ENCODE peak calls at places on chromosomes 13 and 19, in four cellular contexts. One of them, this sample, is unnamed.

GRCh38 chr19:4373601-4374441 is 26.5 kb downstream of the SH3GL1 start:
- DNase-seq in pancreas: no peak
- DNase-seq in uterus: peak
- DNase-seq in left ventricle myocardium inferior: peak
- DNase-seq in this sample: no peak

GRCh38 chr19:39846678-39847486 is 703 bp upstream of the FBL start:
- DNase-seq in pancreas: no peak
- DNase-seq in uterus: no peak
- DNase-seq in left ventricle myocardium inferior: no peak
- DNase-seq in this sample: no peak

GRCh38 chr13:76856141-76856571 is 30.0 kb downstream of the KCTD12 start:
- DNase-seq in pancreas: no peak
- DNase-seq in uterus: no peak
- DNase-seq in left ventricle myocardium inferior: no peak
- DNase-seq in this sample: peak

GRCh38 chr13:49927755-49928154 is 8.4 kb downstream of the SPRYD7 start:
- DNase-seq in pancreas: no peak
- DNase-seq in uterus: no peak
- DNase-seq in left ventricle myocardium inferior: no peak
- DNase-seq in this sample: no peak

GRCh38 chr13:79481685-79482052 is 714 bp downstream of the NDFIP2 start:
- DNase-seq in pancreas: no peak
- DNase-seq in uterus: no peak
- DNase-seq in left ventricle myocardium inferior: no peak
- DNase-seq in this sample: no peak

GRCh38 chr19:55642153-55643002 is 1.1 kb upstream of the ZNF581 start:
- DNase-seq in pancreas: no peak
- DNase-seq in uterus: no peak
- DNase-seq in left ventricle myocardium inferior: no peak
- DNase-seq in this sample: peak

GRCh38 chr19:58218899-58219298 is 9.8 kb upstream of the ZNF544 start:
- DNase-seq in pancreas: no peak
- DNase-seq in uterus: no peak
- DNase-seq in left ventricle myocardium inferior: no peak
- DNase-seq in this sample: peak

GRCh38 chr19:39054091-39054470 is 21.7 kb upstream of the FBXO27 start:
- DNase-seq in pancreas: no peak
- DNase-seq in uterus: no peak
- DNase-seq in left ventricle myocardium inferior: no peak
- DNase-seq in this sample: no peak

GRCh38 chr13:43769552-43769951 is 17.2 kb downstream of the ENOX1 start:
- DNase-seq in pancreas: no peak
- DNase-seq in uterus: no peak
- DNase-seq in left ventricle myocardium inferior: no peak
- DNase-seq in this sample: no peak

GRCh38 chr19:17797397-17798201 is 2.7 kb downstream of the B3GNT3 start:
- DNase-seq in pancreas: no peak
- DNase-seq in uterus: no peak
- DNase-seq in left ventricle myocardium inferior: no peak
- DNase-seq in this sample: no peak

GRCh38 chr13:31755803-31756212 is 16.5 kb downstream of the RXFP2 start:
- DNase-seq in pancreas: no peak
- DNase-seq in uterus: no peak
- DNase-seq in left ventricle myocardium inferior: no peak
- DNase-seq in this sample: no peak

GRCh38 chr13:33296793-33297425 is 11.4 kb upstream of the STARD13 start:
- DNase-seq in pancreas: no peak
- DNase-seq in uterus: no peak
- DNase-seq in left ventricle myocardium inferior: no peak
- DNase-seq in this sample: no peak

GRCh38 chr19:48868196-48868886 is at the start of gene PLEKHA4:
- DNase-seq in pancreas: peak
- DNase-seq in uterus: peak
- DNase-seq in left ventricle myocardium inferior: peak
- DNase-seq in this sample: peak

GRCh38 chr13:69935043-69935442 is 172.6 kb upstream of the ATXN8OS start:
- DNase-seq in pancreas: no peak
- DNase-seq in uterus: no peak
- DNase-seq in left ventricle myocardium inferior: no peak
- DNase-seq in this sample: peak

GRCh38 chr19:57171551-57172081 is 4.3 kb upstream of the DUXA start:
- DNase-seq in pancreas: peak
- DNase-seq in uterus: peak
- DNase-seq in left ventricle myocardium inferior: peak
- DNase-seq in this sample: peak

GRCh38 chr19:43765109-43765876 is 10.5 kb upstream of the SMG9 start:
- DNase-seq in pancreas: no peak
- DNase-seq in uterus: peak
- DNase-seq in left ventricle myocardium inferior: no peak
- DNase-seq in this sample: peak

GRCh38 chr13:91579320-91579719 is 180.9 kb downstream of the GPC5 start:
- DNase-seq in pancreas: no peak
- DNase-seq in uterus: no peak
- DNase-seq in left ventricle myocardium inferior: no peak
- DNase-seq in this sample: no peak

GRCh38 chr19:45772130-45772880 is 3.3 kb upstream of the SIX5 start:
- DNase-seq in pancreas: peak
- DNase-seq in uterus: no peak
- DNase-seq in left ventricle myocardium inferior: no peak
- DNase-seq in this sample: no peak

GRCh38 chr13:24304620-24305019 is 4.8 kb upstream of the C1QTNF9 start:
- DNase-seq in pancreas: no peak
- DNase-seq in uterus: no peak
- DNase-seq in left ventricle myocardium inferior: no peak
- DNase-seq in this sample: no peak

GRCh38 chr19:16325161-16325527 is 518 bp downstream of the KLF2 start:
- DNase-seq in pancreas: peak
- DNase-seq in uterus: peak
- DNase-seq in left ventricle myocardium inferior: peak
- DNase-seq in this sample: no peak

GRCh38 chr13:76383671-76384461 is 502.3 kb downstream of the KCTD12 start:
- DNase-seq in pancreas: no peak
- DNase-seq in uterus: no peak
- DNase-seq in left ventricle myocardium inferior: no peak
- DNase-seq in this sample: no peak

GRCh38 chr19:22545751-22546150 is 88.4 kb upstream of the ZNF492 start:
- DNase-seq in pancreas: peak
- DNase-seq in uterus: peak
- DNase-seq in left ventricle myocardium inferior: peak
- DNase-seq in this sample: peak

GRCh38 chr13:24500977-24501376 is 11.6 kb downstream of the PARP4 start:
- DNase-seq in pancreas: no peak
- DNase-seq in uterus: no peak
- DNase-seq in left ventricle myocardium inferior: no peak
- DNase-seq in this sample: no peak

GRCh38 chr13:54536112-54536511 is 1507.5 kb downstream of the OLFM4 start:
- DNase-seq in pancreas: no peak
- DNase-seq in uterus: no peak
- DNase-seq in left ventricle myocardium inferior: no peak
- DNase-seq in this sample: peak

GRCh38 chr13:113930711-113931637 is 42.9 kb downstream of the C13orf46 start:
- DNase-seq in pancreas: peak
- DNase-seq in uterus: peak
- DNase-seq in left ventricle myocardium inferior: no peak
- DNase-seq in this sample: no peak

GRCh38 chr19:14434543-14435319 is 1.6 kb downstream of the PKN1 start:
- DNase-seq in pancreas: no peak
- DNase-seq in uterus: peak
- DNase-seq in left ventricle myocardium inferior: peak
- DNase-seq in this sample: no peak
- H3K4me3 ChIP-seq in pancreas: no peak
- H3K4me3 ChIP-seq in uterus: peak
- H3K4me3 ChIP-seq in left ventricle myocardium inferior: peak
- H3K4me3 ChIP-seq in this sample: peak

GRCh38 chr13:29849071-29849541 is 1.3 kb downstream of the UBL3 start:
- DNase-seq in pancreas: no peak
- DNase-seq in uterus: no peak
- DNase-seq in left ventricle myocardium inferior: no peak
- DNase-seq in this sample: peak

GRCh38 chr13:29844441-29844840 is 6.0 kb downstream of the UBL3 start:
- DNase-seq in pancreas: no peak
- DNase-seq in uterus: no peak
- DNase-seq in left ventricle myocardium inferior: no peak
- DNase-seq in this sample: no peak

GRCh38 chr13:29847501-29847983 is 2.9 kb downstream of the UBL3 start:
- DNase-seq in pancreas: no peak
- DNase-seq in uterus: no peak
- DNase-seq in left ventricle myocardium inferior: no peak
- DNase-seq in this sample: peak

GRCh38 chr13:29845440-29846056 is 4.9 kb downstream of the UBL3 start:
- DNase-seq in pancreas: no peak
- DNase-seq in uterus: no peak
- DNase-seq in left ventricle myocardium inferior: no peak
- DNase-seq in this sample: peak

DNA sequence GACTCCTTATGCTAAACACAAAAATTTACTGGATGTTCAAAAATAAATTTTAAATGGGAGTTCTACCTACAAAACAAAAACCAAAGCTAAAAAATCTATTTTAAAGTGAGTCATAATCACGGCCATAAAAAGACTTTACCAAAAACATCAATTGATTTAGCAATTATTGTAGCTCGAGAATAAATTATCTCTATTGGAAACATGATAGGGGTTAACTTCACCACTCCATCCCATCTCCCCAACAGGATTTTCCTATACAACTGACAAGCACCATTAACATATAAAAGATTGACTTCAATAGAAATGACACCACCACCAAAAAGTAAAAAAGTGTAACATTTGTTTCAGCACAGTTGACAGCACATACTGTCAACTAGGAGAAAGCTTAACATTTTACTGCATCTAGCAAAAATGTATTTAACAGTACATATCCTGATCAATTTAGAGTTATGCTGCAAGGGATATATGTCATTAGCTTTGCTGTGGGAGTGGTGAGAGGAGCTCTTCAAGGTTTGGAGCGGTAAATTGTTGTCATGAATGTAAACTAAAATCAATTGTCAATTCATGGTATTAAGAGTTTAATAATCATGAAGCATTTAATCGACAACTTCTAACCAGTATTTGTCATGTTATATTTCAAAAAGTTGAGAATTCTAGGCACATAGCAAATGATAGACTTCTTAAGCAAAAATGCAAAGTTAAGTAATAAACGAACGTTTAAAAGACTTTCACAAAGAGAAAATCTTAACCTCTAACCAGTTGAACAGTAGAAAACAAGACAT is 3.8 kb downstream of the UBL3 start:
- DNase-seq in pancreas: no peak
- DNase-seq in uterus: no peak
- DNase-seq in left ventricle myocardium inferior: no peak
- DNase-seq in this sample: no peak
- H3K27ac ChIP-seq in pancreas: no peak
- H3K27ac ChIP-seq in uterus: peak
- H3K27ac ChIP-seq in left ventricle myocardium inferior: peak
- H3K27ac ChIP-seq in this sample: no peak

GRCh38 chr19:47444388-47444821 is 25.1 kb upstream of the MEIS3 start:
- DNase-seq in pancreas: no peak
- DNase-seq in uterus: no peak
- DNase-seq in left ventricle myocardium inferior: no peak
- DNase-seq in this sample: peak

GRCh38 chr19:47445937-47446402 is 25.7 kb downstream of the SLC8A2 start:
- DNase-seq in pancreas: peak
- DNase-seq in uterus: peak
- DNase-seq in left ventricle myocardium inferior: no peak
- DNase-seq in this sample: peak

GRCh38 chr19:47447470-47448359 is 24.0 kb downstream of the SLC8A2 start:
- DNase-seq in pancreas: peak
- DNase-seq in uterus: no peak
- DNase-seq in left ventricle myocardium inferior: peak
- DNase-seq in this sample: peak

GRCh38 chr19:47446534-47447469 is 24.9 kb downstream of the SLC8A2 start:
- DNase-seq in pancreas: no peak
- DNase-seq in uterus: peak
- DNase-seq in left ventricle myocardium inferior: no peak
- DNase-seq in this sample: peak

DNA sequence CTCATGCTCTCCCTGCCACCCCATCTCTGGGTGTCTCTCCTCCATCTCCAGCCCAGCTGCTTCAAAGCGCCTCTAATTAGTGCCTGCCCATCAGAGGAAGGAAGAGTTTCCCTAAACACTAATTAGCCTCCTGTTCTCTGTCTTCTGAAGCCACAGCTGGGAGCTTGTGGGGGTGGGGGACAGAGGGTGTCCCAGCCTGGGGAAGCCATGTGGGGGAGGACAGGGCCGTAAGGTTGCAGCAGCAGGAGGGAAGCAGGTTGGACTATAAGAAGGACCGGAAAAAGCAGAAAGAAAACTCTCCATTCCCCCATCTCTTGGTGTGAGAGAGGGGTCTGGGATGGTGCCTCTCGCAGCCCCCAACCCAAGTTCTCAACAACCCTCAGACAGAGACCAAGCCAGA is 26.2 kb downstream of the SLC8A2 start:
- DNase-seq in pancreas: no peak
- DNase-seq in uterus: no peak
- DNase-seq in left ventricle myocardium inferior: no peak
- DNase-seq in this sample: no peak
- H3K4me3 ChIP-seq in pancreas: no peak
- H3K4me3 ChIP-seq in uterus: no peak
- H3K4me3 ChIP-seq in left ventricle myocardium inferior: no peak
- H3K4me3 ChIP-seq in this sample: peak

GRCh38 chr13:28559636-28560259 is 64.8 kb upstream of the FLT1 start:
- DNase-seq in pancreas: no peak
- DNase-seq in uterus: no peak
- DNase-seq in left ventricle myocardium inferior: no peak
- DNase-seq in this sample: no peak

GRCh38 chr13:28558567-28558966 is 63.6 kb upstream of the FLT1 start:
- DNase-seq in pancreas: no peak
- DNase-seq in uterus: no peak
- DNase-seq in left ventricle myocardium inferior: peak
- DNase-seq in this sample: no peak

GRCh38 chr13:28558126-28558525 is 63.2 kb upstream of the FLT1 start:
- DNase-seq in pancreas: no peak
- DNase-seq in uterus: no peak
- DNase-seq in left ventricle myocardium inferior: no peak
- DNase-seq in this sample: peak

GRCh38 chr13:28560612-28561011 is 65.7 kb upstream of the FLT1 start:
- DNase-seq in pancreas: no peak
- DNase-seq in uterus: no peak
- DNase-seq in left ventricle myocardium inferior: no peak
- DNase-seq in this sample: no peak

DNA sequence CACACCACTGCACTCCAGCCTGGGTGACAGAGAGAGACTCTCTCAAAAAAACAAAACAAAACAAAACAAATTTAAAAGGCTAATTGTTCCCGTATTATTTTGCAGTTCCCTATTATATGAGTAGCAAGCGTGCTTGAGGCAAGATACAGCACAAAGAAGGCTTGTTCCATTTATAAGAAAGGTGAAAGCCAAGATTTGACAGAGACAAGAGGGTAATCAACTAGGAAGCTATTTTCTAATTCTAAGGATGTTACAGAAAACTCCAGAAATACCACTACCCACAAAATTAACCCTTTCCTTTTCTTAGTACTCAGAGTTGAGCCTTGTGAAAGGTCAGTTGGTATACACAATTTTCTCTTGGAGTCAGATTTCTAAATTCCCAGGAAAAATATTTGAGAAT is 62.8 kb upstream of the FLT1 start:
- DNase-seq in pancreas: no peak
- DNase-seq in uterus: no peak
- DNase-seq in left ventricle myocardium inferior: no peak
- DNase-seq in this sample: no peak
- H3K27ac ChIP-seq in pancreas: no peak
- H3K27ac ChIP-seq in uterus: no peak
- H3K27ac ChIP-seq in left ventricle myocardium inferior: peak
- H3K27ac ChIP-seq in this sample: peak